ENCODE peak calls at places on chromosomes 11 and 22, in eight cellular contexts. R is NCI-H748 treated with DMSO at 0.1 percent for 48 hours, B is LoVo, I is GM23338, P is neuronal stem cell, Z is substantia nigra, S is mucosa of gallbladder, O is dorsolateral prefrontal cortex. Y is an unnamed sample.

GRCh38 chr11:34650528-34650927 is 29.6 kb downstream of the EHF start:
- DNase-seq in R (no peak), B (no peak), I (no peak), P (no peak), Z (no peak), S (no peak), O (no peak), Y (no peak)

GRCh38 chr11:134407321-134407828 is 4.7 kb downstream of the B3GAT1 start:
- DNase-seq in R (no peak), B (no peak), I (no peak), P (no peak), Z (no peak), S (no peak), O (peak), Y (no peak)

GRCh38 chr11:28836285-28837081 is 728.3 kb downstream of the METTL15 start:
- DNase-seq in R (no peak), B (peak), I (no peak), P (peak), Z (no peak), S (peak), O (no peak), Y (no peak)

GRCh38 chr11:118437736-118438125 is 1.4 kb downstream of the KMT2A start:
- DNase-seq in R (no peak), B (no peak), I (peak), P (peak), Z (no peak), S (peak), O (peak), Y (no peak)

GRCh38 chr11:116683982-116684381 is 88.8 kb downstream of the BUD13 start:
- DNase-seq in R (no peak), B (no peak), I (no peak), P (no peak), Z (no peak), S (no peak), O (no peak), Y (no peak)

GRCh38 chr22:33326540-33327295 is 268.5 kb upstream of the SYN3 start:
- DNase-seq in R (no peak), B (no peak), I (no peak), P (no peak), Z (no peak), S (no peak), O (no peak), Y (no peak)

GRCh38 chr11:77125191-77125590 is 2.9 kb upstream of the MYO7A start:
- DNase-seq in R (no peak), B (no peak), I (no peak), P (no peak), Z (no peak), S (no peak), O (no peak), Y (no peak)

GRCh38 chr11:115845872-115846271 is 341.7 kb upstream of the CADM1 start:
- DNase-seq in R (no peak), B (no peak), I (no peak), P (no peak), Z (no peak), S (no peak), O (no peak), Y (no peak)

GRCh38 chr11:27119396-27119795 is 78.8 kb downstream of the BBOX1 start:
- DNase-seq in R (no peak), B (no peak), I (no peak), P (no peak), Z (no peak), S (no peak), O (no peak), Y (no peak)

GRCh38 chr22:29700949-29701927 is 18.6 kb upstream of the CABP7 start:
- DNase-seq in R (no peak), B (peak), I (peak), P (no peak), Z (no peak), S (no peak), O (no peak), Y (peak)

GRCh38 chr11:45590743-45591142 is 74.7 kb downstream of the CHST1 start:
- DNase-seq in R (no peak), B (no peak), I (no peak), P (no peak), Z (no peak), S (no peak), O (no peak), Y (no peak)

GRCh38 chr22:43867839-43868652 is 5.7 kb upstream of the SULT4A1 start:
- DNase-seq in R (no peak), B (peak), I (peak), P (peak), Z (no peak), S (peak), O (no peak), Y (no peak)

GRCh38 chr22:24376606-24377005 is 50.8 kb upstream of the ADORA2A start:
- DNase-seq in R (no peak), B (no peak), I (no peak), P (no peak), Z (no peak), S (no peak), O (no peak), Y (no peak)

GRCh38 chr22:37870273-37870672 is 21.1 kb downstream of the EIF3L start:
- DNase-seq in R (no peak), B (no peak), I (no peak), P (no peak), Z (no peak), S (no peak), O (no peak), Y (no peak)

GRCh38 chr11:92776676-92777075 is 192.8 kb upstream of the MTNR1B start:
- DNase-seq in R (no peak), B (no peak), I (no peak), P (no peak), Z (no peak), S (no peak), O (no peak), Y (no peak)

GRCh38 chr11:9719949-9720646 is 56.2 kb downstream of the SWAP70 start:
- DNase-seq in R (no peak), B (no peak), I (no peak), P (no peak), Z (no peak), S (no peak), O (no peak), Y (peak)

GRCh38 chr11:61080986-61081590 is 21.2 kb upstream of the CD5 start:
- DNase-seq in R (no peak), B (no peak), I (no peak), P (no peak), Z (no peak), S (no peak), O (no peak), Y (no peak)

GRCh38 chr11:48107188-48107704 is 109.4 kb upstream of the OR4B1 start:
- DNase-seq in R (no peak), B (no peak), I (no peak), P (no peak), Z (no peak), S (no peak), O (no peak), Y (no peak)

GRCh38 chr11:23846902-23847422 is 649.9 kb upstream of the LUZP2 start:
- DNase-seq in R (no peak), B (no peak), I (no peak), P (no peak), Z (no peak), S (no peak), O (no peak), Y (no peak)

GRCh38 chr11:35649984-35650383 is 12.6 kb upstream of the TRIM44 start:
- DNase-seq in R (no peak), B (no peak), I (no peak), P (no peak), Z (no peak), S (no peak), O (no peak), Y (no peak)

GRCh38 chr11:79291948-79292347 is 148.9 kb downstream of the TENM4 start:
- DNase-seq in R (no peak), B (no peak), I (no peak), P (no peak), Z (no peak), S (no peak), O (no peak), Y (no peak)

GRCh38 chr11:21465203-21465602 is 727.7 kb upstream of the ANO5 start:
- DNase-seq in R (no peak), B (no peak), I (no peak), P (no peak), Z (no peak), S (no peak), O (no peak), Y (no peak)

GRCh38 chr11:82733444-82734119 is at the start of gene FAM181B:
- DNase-seq in R (no peak), B (no peak), I (peak), P (peak), Z (peak), S (no peak), O (peak), Y (no peak)

GRCh38 chr11:18618341-18619025 is 15.7 kb downstream of the SPTY2D1 start:
- DNase-seq in R (no peak), B (no peak), I (no peak), P (no peak), Z (no peak), S (no peak), O (no peak), Y (no peak)

GRCh38 chr11:93099811-93100210 is 98.0 kb downstream of the SLC36A4 start:
- DNase-seq in R (no peak), B (no peak), I (no peak), P (no peak), Z (no peak), S (no peak), O (no peak), Y (no peak)

GRCh38 chr11:88284306-88285057 is 53.1 kb downstream of the CTSC start:
- DNase-seq in R (no peak), B (no peak), I (no peak), P (no peak), Z (no peak), S (no peak), O (no peak), Y (no peak)

GRCh38 chr11:108117746-108118371 is 3.5 kb upstream of the ACAT1 start:
- DNase-seq in R (peak), B (peak), I (peak), P (no peak), Z (no peak), S (no peak), O (no peak), Y (peak)

GRCh38 chr11:121299417-121299816 is 6.8 kb downstream of the SC5D start:
- DNase-seq in R (no peak), B (no peak), I (no peak), P (no peak), Z (no peak), S (no peak), O (no peak), Y (no peak)

GRCh38 chr11:85539029-85539689 is 88.0 kb downstream of the DLG2 start:
- DNase-seq in R (no peak), B (no peak), I (no peak), P (no peak), Z (no peak), S (no peak), O (no peak), Y (no peak)

GRCh38 chr11:111734383-111735261 is 31.6 kb downstream of the PPP2R1B start:
- DNase-seq in R (no peak), B (no peak), I (no peak), P (no peak), Z (no peak), S (no peak), O (no peak), Y (no peak)

GRCh38 chr11:60835472-60835871 is 6.4 kb upstream of the CCDC86 start:
- DNase-seq in R (no peak), B (no peak), I (no peak), P (no peak), Z (no peak), S (no peak), O (no peak), Y (no peak)